ENCODE peak calls at places on chromosomes 3 and 15, in seven cellular contexts. S is AG04450, F is A549, B is AG09309, X is AG04449, K is transverse colon, H is AG10803. L is an unnamed sample.

GRCh38 chr3:12994357-12994606 is 78.9 kb downstream of the IQSEC1 start:
- DNase-seq in B (no peak), X (no peak), H (no peak), K (peak), S (no peak), F (peak), L (peak)

GRCh38 chr3:94291686-94292085 is 228.8 kb downstream of the NSUN3 start:
- DNase-seq in F (no peak), S (no peak), X (no peak), B (no peak), K (no peak), H (no peak), L (no peak)

GRCh38 chr3:9976736-9977709 is 9.6 kb downstream of the EMC3 start:
- DNase-seq in X (peak), F (peak), S (peak), K (peak), B (peak), H (peak), L (peak)

GRCh38 chr15:60509470-60509869 is 30.5 kb upstream of the ICE2 start:
- DNase-seq in K (no peak), X (no peak), H (no peak), F (no peak), S (no peak), B (no peak), L (no peak)

GRCh38 chr15:35320158-35320780 is 225.7 kb downstream of the DPH6 start:
- DNase-seq in X (no peak), F (no peak), B (no peak), S (no peak), H (no peak), K (no peak), L (no peak)

GRCh38 chr3:69282191-69282590 is 103.7 kb downstream of the FRMD4B start:
- DNase-seq in F (no peak), H (no peak), X (no peak), S (no peak), K (no peak), B (no peak), L (no peak)

GRCh38 chr3:72255736-72256559 is 471.0 kb upstream of the PROK2 start:
- DNase-seq in S (no peak), H (no peak), F (no peak), B (no peak), K (peak), X (no peak), L (no peak)

GRCh38 chr15:58260911-58261267 is 122.7 kb downstream of the AQP9 start:
- DNase-seq in S (no peak), H (peak), F (no peak), X (no peak), B (no peak), K (no peak), L (no peak)

GRCh38 chr3:101851833-101852232 is 2.5 kb downstream of the NFKBIZ start:
- DNase-seq in S (no peak), F (no peak), B (no peak), X (no peak), K (no peak), H (no peak), L (no peak)

GRCh38 chr3:8893001-8893400 is 70.3 kb downstream of the RAD18 start:
- DNase-seq in B (no peak), H (no peak), S (no peak), X (no peak), K (no peak), F (no peak), L (no peak)

GRCh38 chr15:24862726-24863521 is 91.9 kb upstream of the SNRPN start:
- DNase-seq in S (no peak), B (no peak), X (no peak), K (no peak), H (no peak), F (no peak), L (no peak)

GRCh38 chr3:149407898-149408297 is 30.4 kb upstream of the TM4SF1 start:
- DNase-seq in F (no peak), K (no peak), B (no peak), H (no peak), X (no peak), S (no peak), L (no peak)

GRCh38 chr15:75713338-75713895 is 769 bp upstream of the CSPG4 start:
- DNase-seq in F (peak), K (peak), X (no peak), S (no peak), B (no peak), H (peak), L (peak)

GRCh38 chr3:166190360-166190759 is 353.1 kb upstream of the BCHE start:
- DNase-seq in F (peak), X (no peak), H (no peak), K (no peak), S (peak), B (no peak), L (no peak)

GRCh38 chr3:126344380-126345041 is 12.7 kb downstream of the KLF15 start:
- DNase-seq in B (no peak), X (no peak), S (no peak), F (no peak), K (peak), H (no peak), L (no peak)

GRCh38 chr3:179954226-179954870 is 82.4 kb downstream of the PEX5L start:
- DNase-seq in S (no peak), B (no peak), K (no peak), F (no peak), X (no peak), H (no peak), L (no peak)

GRCh38 chr15:69118089-69118488 is 42.3 kb upstream of the GLCE start:
- DNase-seq in K (no peak), S (no peak), F (no peak), X (no peak), B (no peak), H (no peak), L (no peak)

GRCh38 chr3:128076783-128077624 is 24.8 kb downstream of the SEC61A1 start:
- DNase-seq in B (no peak), H (no peak), K (peak), F (no peak), X (no peak), S (no peak), L (peak)

GRCh38 chr15:78810003-78810376 is 1.3 kb downstream of the ADAMTS7 start:
- DNase-seq in F (no peak), H (no peak), X (no peak), K (no peak), S (no peak), B (no peak), L (no peak)

GRCh38 chr3:152177757-152178156 is 91.0 kb upstream of the MBNL1 start:
- DNase-seq in K (no peak), B (no peak), H (peak), X (no peak), F (no peak), S (no peak), L (peak)

GRCh38 chr3:39013289-39013688 is 38.5 kb downstream of the SCN11A start:
- DNase-seq in X (no peak), S (no peak), H (no peak), B (no peak), F (no peak), K (no peak), L (no peak)

GRCh38 chr3:127484601-127485388 is 105.7 kb downstream of the TPRA1 start:
- DNase-seq in B (no peak), X (no peak), K (no peak), H (peak), F (no peak), S (no peak), L (peak)

GRCh38 chr3:169264711-169265110 is 398.8 kb downstream of the MECOM start:
- DNase-seq in K (peak), H (peak), X (no peak), F (no peak), S (no peak), B (no peak), L (no peak)

GRCh38 chr3:58565621-58566397 is 11.4 kb downstream of the FAM107A start:
- DNase-seq in B (no peak), H (no peak), S (no peak), F (no peak), X (no peak), K (no peak), L (no peak)

GRCh38 chr15:65512807-65513416 is 4.6 kb downstream of the DPP8 start:
- DNase-seq in S (no peak), B (peak), H (peak), K (no peak), X (no peak), F (no peak), L (peak)

GRCh38 chr3:86830566-86830965 is 160.4 kb downstream of the VGLL3 start:
- DNase-seq in B (peak), H (peak), K (no peak), X (peak), F (no peak), S (no peak), L (no peak)

GRCh38 chr15:52417501-52417900 is 111.2 kb downstream of the MYO5A start:
- DNase-seq in S (no peak), X (no peak), K (no peak), F (no peak), H (peak), B (no peak), L (peak)

GRCh38 chr15:34223904-34224596 is 766 bp upstream of the EMC4 start:
- DNase-seq in F (peak), B (no peak), H (peak), S (no peak), K (peak), X (no peak), L (no peak)

GRCh38 chr3:117868766-117869165 is 1159.2 kb downstream of the TUSC7 start:
- DNase-seq in X (no peak), S (no peak), H (no peak), B (no peak), F (no peak), K (no peak), L (peak)

GRCh38 chr3:117873236-117873635 is 1161.4 kb downstream of the IGSF11 start:
- DNase-seq in B (no peak), H (no peak), X (no peak), S (no peak), F (no peak), K (peak), L (no peak)

GRCh38 chr3:117874904-117875874 is 1159.5 kb downstream of the IGSF11 start:
- DNase-seq in X (no peak), H (no peak), B (no peak), S (no peak), F (peak), K (no peak), L (no peak)

GRCh38 chr3:117874028-117874765 is 1160.4 kb downstream of the IGSF11 start:
- DNase-seq in B (no peak), X (no peak), F (no peak), S (no peak), K (no peak), H (no peak), L (no peak)

DNA sequence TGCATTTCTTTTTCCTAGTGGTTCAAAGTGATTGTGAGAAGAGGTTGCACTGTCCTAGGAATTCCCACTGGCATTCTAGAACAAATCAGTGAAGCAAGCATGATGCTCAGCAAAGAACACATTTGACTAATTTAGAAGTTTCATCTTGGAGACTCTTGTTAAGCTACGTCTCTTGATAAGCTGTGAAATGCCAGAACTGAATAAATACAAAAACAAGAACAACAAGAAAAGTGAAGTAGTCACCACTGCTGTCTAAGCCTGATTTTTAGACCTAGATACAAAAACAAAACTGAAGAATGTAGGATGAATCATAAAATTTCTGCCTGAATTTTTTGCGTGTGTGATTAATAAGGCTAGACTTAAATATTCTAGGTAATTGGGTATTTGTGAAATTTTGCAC is 1162.4 kb downstream of the TUSC7 start:
- DNase-seq in X (no peak), B (no peak), K (no peak), F (no peak), S (no peak), H (no peak), L (no peak)
- TF ChIP-seq CTCF in X (no peak), B (no peak), K (no peak), F (no peak), S (no peak), H (no peak), L (no peak)

DNA sequence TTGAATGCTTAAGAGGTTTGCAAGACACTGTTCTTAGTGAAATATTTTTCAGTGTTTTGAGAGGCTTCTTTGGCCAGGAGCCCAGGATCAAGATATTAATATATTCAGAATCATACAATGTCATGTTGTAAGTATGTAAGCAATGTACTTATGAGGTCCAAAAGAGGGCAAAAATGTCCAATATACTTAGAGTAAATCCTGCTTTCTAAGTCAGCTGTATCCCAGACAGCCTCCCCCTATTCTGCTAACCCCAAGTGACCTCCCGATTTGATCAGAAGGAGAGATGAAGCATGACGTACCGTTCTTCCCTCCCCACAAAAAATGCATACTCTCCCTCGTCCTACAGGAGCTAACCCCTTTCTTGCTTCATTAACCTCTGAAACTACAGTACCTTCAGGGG is 70.9 kb downstream of the CHAC1 start:
- DNase-seq in F (no peak), K (no peak), X (peak), B (peak), S (peak), H (peak), L (peak)
- H3K4me3 ChIP-seq in F (no peak), K (no peak), X (no peak), B (no peak), S (no peak), H (no peak), L (peak)

GRCh38 chr15:99537344-99537743 is 28.4 kb upstream of the MEF2A start:
- DNase-seq in F (no peak), H (peak), B (no peak), X (no peak), K (no peak), S (no peak), L (peak)

GRCh38 chr15:99538261-99538660 is 27.5 kb upstream of the MEF2A start:
- DNase-seq in B (no peak), F (no peak), H (no peak), S (no peak), X (no peak), K (no peak), L (no peak)

GRCh38 chr15:99536422-99537033 is 29.3 kb upstream of the MEF2A start:
- DNase-seq in H (peak), B (no peak), X (peak), F (no peak), S (no peak), K (no peak), L (peak)
- TF ChIP-seq CTCF in H (no peak), B (no peak), X (no peak), F (no peak), S (no peak), K (no peak), L (no peak)

GRCh38 chr3:188158731-188159355 is 4.9 kb downstream of the LPP start:
- DNase-seq in H (no peak), B (no peak), S (no peak), K (no peak), F (no peak), X (no peak), L (no peak)
- H3K4me3 ChIP-seq in H (no peak), B (no peak), S (no peak), K (no peak), F (no peak), X (no peak), L (no peak)